ENCODE peak calls at places on chromosomes 5 and 9, in four cellular contexts. R, I, D and H are unnamed samples.

GRCh38 chr9:134895849-134896833 is 15.5 kb downstream of the FCN2 start:
- DNase-seq in R (peak; percentile 91), I (no peak), D (no peak), H (peak; percentile 62)

GRCh38 chr9:108049026-108049591 is 559.5 kb upstream of the KLF4 start:
- DNase-seq in R (no peak), I (no peak), D (no peak), H (no peak)

GRCh38 chr5:55180016-55180415 is 7.0 kb upstream of the CDC20B start:
- DNase-seq in R (no peak), I (no peak), D (no peak), H (no peak)

GRCh38 chr9:22469928-22470544 is 23.4 kb downstream of the DMRTA1 start:
- DNase-seq in R (no peak), I (no peak), D (no peak), H (no peak)

GRCh38 chr9:123724211-123724831 is 205.6 kb downstream of the DENND1A start:
- DNase-seq in R (no peak), I (no peak), D (no peak), H (peak; percentile 16)

GRCh38 chr9:93088656-93089015 is 7.4 kb upstream of the CARD19 start:
- DNase-seq in R (peak; percentile 19), I (no peak), D (peak; percentile 15), H (no peak)

GRCh38 chr5:58800410-58800809 is 217.5 kb downstream of the RAB3C start:
- DNase-seq in R (no peak), I (no peak), D (no peak), H (no peak)

GRCh38 chr9:134258828-134259546 is 67.3 kb upstream of the RXRA start:
- DNase-seq in R (no peak), I (no peak), D (no peak), H (peak; percentile 62)

GRCh38 chr5:13108281-13108680 is 836.2 kb downstream of the DNAH5 start:
- DNase-seq in R (no peak), I (no peak), D (no peak), H (no peak)

GRCh38 chr5:132469380-132470372 is 20.9 kb downstream of the IRF1 start:
- DNase-seq in R (no peak), I (no peak), D (peak; percentile 53), H (no peak)

GRCh38 chr5:153797484-153797883 is 241.2 kb downstream of the FAM114A2 start:
- DNase-seq in R (no peak), I (no peak), D (no peak), H (no peak)

GRCh38 chr9:32427111-32427873 is 42.8 kb downstream of the ACO1 start:
- DNase-seq in R (peak; percentile 42), I (no peak), D (no peak), H (no peak)

GRCh38 chr5:5246736-5247135 is 106.6 kb downstream of the ADAMTS16 start:
- DNase-seq in R (no peak), I (no peak), D (no peak), H (no peak)

GRCh38 chr9:75106856-75107255 is 18.5 kb downstream of the OSTF1 start:
- DNase-seq in R (peak; percentile 72), I (no peak), D (no peak), H (no peak)

GRCh38 chr5:79702606-79703380 is 13.2 kb downstream of the CMYA5 start:
- DNase-seq in R (no peak), I (no peak), D (no peak), H (peak; percentile 29)

GRCh38 chr9:11356101-11356500 is 743.3 kb upstream of the PTPRD start:
- DNase-seq in R (no peak), I (no peak), D (no peak), H (no peak)

GRCh38 chr5:102294996-102295395 is 1.1 kb downstream of the SLCO4C1 start:
- DNase-seq in R (no peak), I (no peak), D (no peak), H (no peak)

GRCh38 chr9:6184749-6185645 is 30.6 kb upstream of the IL33 start:
- DNase-seq in R (no peak), I (no peak), D (no peak), H (peak; percentile 44)

GRCh38 chr5:11214851-11215250 is 453.8 kb upstream of the DAP start:
- DNase-seq in R (no peak), I (no peak), D (no peak), H (no peak)

GRCh38 chr5:131952286-131952857 is 6.9 kb upstream of the MEIKIN start:
- DNase-seq in R (no peak), I (no peak), D (no peak), H (no peak)

GRCh38 chr9:133742849-133743444 is 4.8 kb upstream of the SARDH start:
- DNase-seq in R (peak; percentile 83), I (no peak), D (peak; percentile 91), H (peak; percentile 58)

GRCh38 chr9:112554516-112554915 is 67.9 kb downstream of the KIAA1958 start:
- DNase-seq in R (no peak), I (no peak), D (no peak), H (no peak)

GRCh38 chr9:37906312-37907239 is 2.6 kb upstream of the SLC25A51 start:
- DNase-seq in R (peak; percentile 19), I (no peak), D (peak; percentile 49), H (no peak)

GRCh38 chr9:131625848-131626670 is 80.7 kb downstream of the PRRT1B start:
- DNase-seq in R (no peak), I (peak; percentile 77), D (peak; percentile 72), H (no peak)

GRCh38 chr9:131629827-131630205 is 84.5 kb downstream of the PRRT1B start:
- DNase-seq in R (no peak), I (no peak), D (no peak), H (no peak)

GRCh38 chr9:131628821-131629197 is 83.5 kb downstream of the PRRT1B start:
- DNase-seq in R (no peak), I (no peak), D (no peak), H (no peak)

GRCh38 chr9:131627326-131627845 is 82.1 kb downstream of the PRRT1B start:
- DNase-seq in R (no peak), I (peak; percentile 49), D (peak; percentile 72), H (no peak)

DNA sequence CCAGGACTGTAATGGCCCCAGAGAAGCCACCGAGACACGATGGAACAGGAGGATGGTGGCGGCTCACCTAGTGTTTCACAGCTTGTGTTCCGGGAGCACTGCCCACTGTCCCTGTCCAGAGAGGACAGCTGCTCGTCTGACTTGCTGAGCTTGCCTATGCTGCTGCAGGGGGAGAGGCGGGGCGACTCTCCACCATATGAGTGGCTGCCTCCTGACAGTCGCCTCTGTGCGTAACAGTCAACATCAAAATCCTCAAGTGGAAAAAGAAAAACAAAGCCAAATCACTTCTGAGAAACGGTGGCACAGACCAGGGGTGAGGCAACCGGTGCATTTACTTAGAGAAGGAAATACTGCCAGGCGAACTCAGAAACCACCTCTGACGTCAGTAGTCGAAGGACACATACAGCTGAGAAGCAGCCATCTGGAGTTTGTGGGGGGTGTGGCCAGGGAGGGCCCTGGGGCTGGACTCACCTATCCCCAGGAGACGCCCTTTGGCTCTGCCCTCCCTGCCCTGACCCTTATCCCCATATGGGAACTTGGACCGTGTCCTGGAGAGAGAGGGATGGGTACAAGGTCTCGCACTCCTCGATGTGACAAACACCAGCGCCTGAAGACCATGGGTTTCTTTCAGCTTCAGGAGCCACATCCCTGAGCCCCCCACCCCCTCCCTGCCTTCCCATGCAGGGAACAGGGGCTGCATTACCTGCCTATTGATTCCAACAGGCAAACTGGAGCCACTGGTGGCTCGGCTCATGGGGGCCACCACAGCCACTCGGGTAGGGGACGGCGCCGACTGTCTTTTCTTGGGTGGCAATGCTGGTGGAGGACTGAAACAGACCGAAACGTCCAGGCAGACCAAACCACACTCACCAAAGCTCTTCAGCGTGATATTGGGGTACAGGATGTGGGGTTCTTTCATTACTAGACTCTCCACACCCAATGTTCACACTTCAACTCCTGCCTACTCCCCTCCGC is 82.8 kb downstream of the PRRT1B start:
- DNase-seq in R (no peak), I (no peak), D (peak; percentile 88), H (no peak)
- TF ChIP-seq POLR2A in R (no peak), I (peak; percentile 84), D (peak; percentile 34), H (no peak)

GRCh38 chr9:132670359-132670815 is at the start of gene GTF3C4:
- DNase-seq in R (peak; percentile 93), I (peak; percentile 96), D (peak; percentile 97), H (peak; percentile 93)

GRCh38 chr9:132670816-132671371 is 630 bp downstream of the GTF3C4 start:
- DNase-seq in R (peak; percentile 47), I (peak; percentile 41), D (peak; percentile 78), H (peak; percentile 58)

GRCh38 chr9:132671620-132672412 is 1.6 kb downstream of the GTF3C4 start:
- DNase-seq in R (no peak), I (no peak), D (no peak), H (no peak)

GRCh38 chr9:132669329-132669635 is 501 bp downstream of the DDX31 start:
- DNase-seq in R (no peak), I (no peak), D (no peak), H (no peak)

DNA sequence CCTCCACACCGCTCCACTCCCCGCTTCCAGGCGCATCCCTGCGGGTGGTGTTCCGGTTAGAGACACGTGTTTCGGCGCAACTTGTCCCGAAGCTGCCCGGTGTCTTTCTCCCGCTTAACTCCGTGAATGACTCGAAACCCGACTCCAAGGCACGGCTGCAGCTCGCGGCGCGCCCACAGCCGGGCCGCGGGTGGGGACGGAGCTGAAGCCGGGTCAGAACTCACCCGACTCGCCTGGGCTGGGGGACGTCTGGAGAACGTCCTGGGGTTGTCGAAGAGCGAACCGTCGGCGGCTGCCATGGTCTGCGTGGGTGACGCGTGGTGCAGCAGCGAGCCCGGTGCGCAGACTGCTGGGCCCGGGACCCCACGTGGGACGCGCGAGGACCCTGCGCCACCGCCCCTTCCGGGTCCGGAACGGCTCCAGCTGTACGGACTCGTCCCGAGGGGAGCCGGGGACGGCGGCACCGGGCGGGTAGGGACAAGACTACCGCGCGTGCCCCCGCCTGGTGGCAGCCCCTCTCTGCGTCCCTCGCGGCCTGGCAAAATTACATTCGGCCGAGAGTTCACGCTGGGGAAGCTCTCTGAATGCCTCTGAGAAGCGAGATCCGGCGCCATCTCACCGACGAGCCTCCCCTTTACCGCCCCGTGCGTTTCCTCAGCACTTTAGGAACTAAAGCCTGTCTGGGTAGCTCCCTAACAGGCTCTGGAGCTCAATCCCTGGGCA is at the start of gene DDX31:
- DNase-seq in R (peak; percentile 90), I (peak; percentile 97), D (peak; percentile 97), H (peak; percentile 93)
- TF ChIP-seq POLR2A in R (peak; percentile 26), I (peak; percentile 77), D (no peak), H (peak; percentile 34)

GRCh38 chr5:164433471-164433870 is 928.1 kb downstream of the MAT2B start:
- DNase-seq in R (no peak), I (no peak), D (no peak), H (no peak)
- TF ChIP-seq POLR2A in R (no peak), I (no peak), D (no peak), H (no peak)

GRCh38 chr5:178422400-178422775 is 167.8 kb downstream of the COL23A1 start:
- DNase-seq in R (no peak), I (no peak), D (no peak), H (no peak)

GRCh38 chr5:178423431-178423830 is 166.8 kb downstream of the COL23A1 start:
- DNase-seq in R (no peak), I (no peak), D (no peak), H (no peak)

GRCh38 chr5:178425621-178426068 is 164.5 kb downstream of the COL23A1 start:
- DNase-seq in R (no peak), I (peak; percentile 42), D (peak; percentile 59), H (no peak)

GRCh38 chr5:178426326-178427130 is 163.7 kb downstream of the COL23A1 start:
- DNase-seq in R (peak; percentile 6), I (peak; percentile 61), D (no peak), H (no peak)

GRCh38 chr5:178424141-178424855 is 165.9 kb downstream of the COL23A1 start:
- DNase-seq in R (no peak), I (no peak), D (no peak), H (no peak)
- TF ChIP-seq POLR2A in R (no peak), I (no peak), D (no peak), H (no peak)